ENCODE peak calls at places on chromosomes 7 and 10, in eight cellular contexts. One of them, this sample, is unnamed.

GRCh38 chr7:135375908-135376699 is 133.8 kb downstream of the CNOT4 start:
- DNase-seq in heart left ventricle: no peak
- DNase-seq in IMR-90: no peak
- DNase-seq in lower lobe of right lung: no peak
- DNase-seq in stomach: no peak
- DNase-seq in spleen: no peak
- DNase-seq in K562: no peak
- DNase-seq in tibial nerve: no peak
- DNase-seq in this sample: no peak

GRCh38 chr10:117457071-117457810 is 82.0 kb upstream of the PDZD8 start:
- DNase-seq in heart left ventricle: no peak
- DNase-seq in IMR-90: no peak
- DNase-seq in lower lobe of right lung: no peak
- DNase-seq in stomach: no peak
- DNase-seq in spleen: peak
- DNase-seq in K562: no peak
- DNase-seq in tibial nerve: no peak
- DNase-seq in this sample: no peak

GRCh38 chr10:52027055-52027454 is 287.0 kb upstream of the DKK1 start:
- DNase-seq in heart left ventricle: no peak
- DNase-seq in IMR-90: peak
- DNase-seq in lower lobe of right lung: no peak
- DNase-seq in stomach: no peak
- DNase-seq in spleen: no peak
- DNase-seq in K562: no peak
- DNase-seq in tibial nerve: no peak
- DNase-seq in this sample: no peak

GRCh38 chr10:3469639-3470020 is 297.0 kb upstream of the PITRM1 start:
- DNase-seq in heart left ventricle: no peak
- DNase-seq in IMR-90: no peak
- DNase-seq in lower lobe of right lung: no peak
- DNase-seq in stomach: no peak
- DNase-seq in spleen: no peak
- DNase-seq in K562: no peak
- DNase-seq in tibial nerve: no peak
- DNase-seq in this sample: no peak

GRCh38 chr7:140674356-140674800 is 1.6 kb downstream of the ADCK2 start:
- DNase-seq in heart left ventricle: no peak
- DNase-seq in IMR-90: no peak
- DNase-seq in lower lobe of right lung: peak
- DNase-seq in stomach: peak
- DNase-seq in spleen: peak
- DNase-seq in K562: no peak
- DNase-seq in tibial nerve: no peak
- DNase-seq in this sample: no peak

GRCh38 chr10:92074126-92074887 is 150.7 kb downstream of the BTAF1 start:
- DNase-seq in heart left ventricle: no peak
- DNase-seq in IMR-90: peak
- DNase-seq in lower lobe of right lung: no peak
- DNase-seq in stomach: no peak
- DNase-seq in spleen: no peak
- DNase-seq in K562: peak
- DNase-seq in tibial nerve: no peak
- DNase-seq in this sample: no peak

GRCh38 chr7:1671876-1672451 is 1.9 kb downstream of the ELFN1 start:
- DNase-seq in heart left ventricle: peak
- DNase-seq in IMR-90: no peak
- DNase-seq in lower lobe of right lung: peak
- DNase-seq in stomach: no peak
- DNase-seq in spleen: peak
- DNase-seq in K562: no peak
- DNase-seq in tibial nerve: no peak
- DNase-seq in this sample: peak

GRCh38 chr7:29255839-29256782 is 61.5 kb downstream of the CHN2 start:
- DNase-seq in heart left ventricle: no peak
- DNase-seq in IMR-90: no peak
- DNase-seq in lower lobe of right lung: no peak
- DNase-seq in stomach: no peak
- DNase-seq in spleen: no peak
- DNase-seq in K562: no peak
- DNase-seq in tibial nerve: no peak
- DNase-seq in this sample: no peak

GRCh38 chr10:122165492-122165832 is 105.6 kb upstream of the BTBD16 start:
- DNase-seq in heart left ventricle: no peak
- DNase-seq in IMR-90: no peak
- DNase-seq in lower lobe of right lung: no peak
- DNase-seq in stomach: no peak
- DNase-seq in spleen: no peak
- DNase-seq in K562: no peak
- DNase-seq in tibial nerve: no peak
- DNase-seq in this sample: no peak

GRCh38 chr7:124643196-124643850 is 122.3 kb downstream of the GPR37 start:
- DNase-seq in heart left ventricle: no peak
- DNase-seq in IMR-90: no peak
- DNase-seq in lower lobe of right lung: no peak
- DNase-seq in stomach: no peak
- DNase-seq in spleen: no peak
- DNase-seq in K562: no peak
- DNase-seq in tibial nerve: no peak
- DNase-seq in this sample: no peak

GRCh38 chr7:66505531-66506451 is 122.9 kb upstream of the KCTD7 start:
- DNase-seq in heart left ventricle: no peak
- DNase-seq in IMR-90: no peak
- DNase-seq in lower lobe of right lung: peak
- DNase-seq in stomach: peak
- DNase-seq in spleen: peak
- DNase-seq in K562: no peak
- DNase-seq in tibial nerve: no peak
- DNase-seq in this sample: no peak

GRCh38 chr10:95333997-95334792 is 43.4 kb upstream of the PDLIM1 start:
- DNase-seq in heart left ventricle: peak
- DNase-seq in IMR-90: peak
- DNase-seq in lower lobe of right lung: peak
- DNase-seq in stomach: peak
- DNase-seq in spleen: no peak
- DNase-seq in K562: peak
- DNase-seq in tibial nerve: peak
- DNase-seq in this sample: peak

GRCh38 chr10:43042503-43043341 is 34.1 kb upstream of the RET start:
- DNase-seq in heart left ventricle: no peak
- DNase-seq in IMR-90: no peak
- DNase-seq in lower lobe of right lung: peak
- DNase-seq in stomach: peak
- DNase-seq in spleen: no peak
- DNase-seq in K562: no peak
- DNase-seq in tibial nerve: no peak
- DNase-seq in this sample: peak

GRCh38 chr7:25696565-25696964 is 455.4 kb upstream of the NFE2L3 start:
- DNase-seq in heart left ventricle: no peak
- DNase-seq in IMR-90: no peak
- DNase-seq in lower lobe of right lung: no peak
- DNase-seq in stomach: no peak
- DNase-seq in spleen: no peak
- DNase-seq in K562: no peak
- DNase-seq in tibial nerve: no peak
- DNase-seq in this sample: no peak

GRCh38 chr10:48535416-48536225 is 69.3 kb downstream of the ARHGAP22 start:
- DNase-seq in heart left ventricle: no peak
- DNase-seq in IMR-90: no peak
- DNase-seq in lower lobe of right lung: no peak
- DNase-seq in stomach: peak
- DNase-seq in spleen: peak
- DNase-seq in K562: no peak
- DNase-seq in tibial nerve: no peak
- DNase-seq in this sample: no peak

GRCh38 chr7:1397491-1398327 is 61.6 kb downstream of the MICALL2 start:
- DNase-seq in heart left ventricle: no peak
- DNase-seq in IMR-90: peak
- DNase-seq in lower lobe of right lung: no peak
- DNase-seq in stomach: no peak
- DNase-seq in spleen: no peak
- DNase-seq in K562: no peak
- DNase-seq in tibial nerve: no peak
- DNase-seq in this sample: no peak

GRCh38 chr7:4642468-4643203 is 39.5 kb upstream of the FOXK1 start:
- DNase-seq in heart left ventricle: no peak
- DNase-seq in IMR-90: no peak
- DNase-seq in lower lobe of right lung: no peak
- DNase-seq in stomach: no peak
- DNase-seq in spleen: no peak
- DNase-seq in K562: no peak
- DNase-seq in tibial nerve: no peak
- DNase-seq in this sample: no peak

GRCh38 chr10:61313460-61313859 is 139.7 kb downstream of the TMEM26 start:
- DNase-seq in heart left ventricle: no peak
- DNase-seq in IMR-90: peak
- DNase-seq in lower lobe of right lung: no peak
- DNase-seq in stomach: no peak
- DNase-seq in spleen: no peak
- DNase-seq in K562: no peak
- DNase-seq in tibial nerve: no peak
- DNase-seq in this sample: no peak

GRCh38 chr7:130363156-130363847 is 17.0 kb upstream of the CPA1 start:
- DNase-seq in heart left ventricle: no peak
- DNase-seq in IMR-90: peak
- DNase-seq in lower lobe of right lung: no peak
- DNase-seq in stomach: no peak
- DNase-seq in spleen: no peak
- DNase-seq in K562: no peak
- DNase-seq in tibial nerve: no peak
- DNase-seq in this sample: no peak

GRCh38 chr7:5063698-5064097 is 18.0 kb downstream of the RBAK start:
- DNase-seq in heart left ventricle: no peak
- DNase-seq in IMR-90: no peak
- DNase-seq in lower lobe of right lung: no peak
- DNase-seq in stomach: no peak
- DNase-seq in spleen: no peak
- DNase-seq in K562: no peak
- DNase-seq in tibial nerve: no peak
- DNase-seq in this sample: no peak

GRCh38 chr7:93717217-93717900 is 142.8 kb upstream of the CALCR start:
- DNase-seq in heart left ventricle: no peak
- DNase-seq in IMR-90: no peak
- DNase-seq in lower lobe of right lung: no peak
- DNase-seq in stomach: no peak
- DNase-seq in spleen: no peak
- DNase-seq in K562: no peak
- DNase-seq in tibial nerve: no peak
- DNase-seq in this sample: no peak

GRCh38 chr7:16034353-16034752 is 347.9 kb upstream of the MEOX2 start:
- DNase-seq in heart left ventricle: no peak
- DNase-seq in IMR-90: peak
- DNase-seq in lower lobe of right lung: no peak
- DNase-seq in stomach: no peak
- DNase-seq in spleen: no peak
- DNase-seq in K562: no peak
- DNase-seq in tibial nerve: no peak
- DNase-seq in this sample: no peak

GRCh38 chr7:40836218-40836617 is 701.4 kb downstream of the SUGCT start:
- DNase-seq in heart left ventricle: no peak
- DNase-seq in IMR-90: peak
- DNase-seq in lower lobe of right lung: no peak
- DNase-seq in stomach: no peak
- DNase-seq in spleen: no peak
- DNase-seq in K562: no peak
- DNase-seq in tibial nerve: no peak
- DNase-seq in this sample: no peak

DNA sequence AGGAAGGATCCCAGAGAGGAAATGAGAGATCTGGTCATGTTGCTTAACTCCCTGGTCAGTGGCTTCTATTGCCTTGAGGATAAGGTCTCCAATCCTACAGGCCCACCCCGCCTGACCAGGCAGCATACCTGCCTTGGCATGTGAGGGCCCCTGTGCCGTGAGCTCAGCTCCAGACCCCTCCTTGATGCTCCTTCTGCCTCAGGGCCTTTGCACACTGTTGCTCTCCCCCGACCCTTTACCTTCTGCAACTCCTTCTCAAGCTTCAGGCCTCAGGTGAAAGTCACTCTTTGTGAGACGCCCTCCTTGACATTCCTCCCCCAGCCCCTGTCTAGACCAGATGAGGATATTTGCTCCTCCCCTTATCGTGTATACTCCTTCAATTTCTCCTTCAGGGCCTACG is 62.8 kb downstream of the FAM241B start:
- DNase-seq in heart left ventricle: no peak
- DNase-seq in IMR-90: no peak
- DNase-seq in lower lobe of right lung: no peak
- DNase-seq in stomach: no peak
- DNase-seq in spleen: no peak
- DNase-seq in K562: no peak
- DNase-seq in tibial nerve: no peak
- DNase-seq in this sample: no peak
- H3K4me3 ChIP-seq in heart left ventricle: no peak
- H3K4me3 ChIP-seq in IMR-90: no peak
- H3K4me3 ChIP-seq in lower lobe of right lung: no peak
- H3K4me3 ChIP-seq in stomach: no peak
- H3K4me3 ChIP-seq in spleen: no peak
- H3K4me3 ChIP-seq in K562: no peak
- H3K4me3 ChIP-seq in tibial nerve: no peak
- H3K4me3 ChIP-seq in this sample: no peak

GRCh38 chr10:12396093-12396492 is 46.7 kb downstream of the CAMK1D start:
- DNase-seq in heart left ventricle: no peak
- DNase-seq in IMR-90: no peak
- DNase-seq in lower lobe of right lung: no peak
- DNase-seq in stomach: no peak
- DNase-seq in spleen: no peak
- DNase-seq in K562: no peak
- DNase-seq in tibial nerve: no peak
- DNase-seq in this sample: no peak
- TF ChIP-seq CTCF in heart left ventricle: no peak
- TF ChIP-seq CTCF in IMR-90: no peak
- TF ChIP-seq CTCF in lower lobe of right lung: no peak
- TF ChIP-seq CTCF in stomach: no peak
- TF ChIP-seq CTCF in spleen: no peak
- TF ChIP-seq CTCF in K562: no peak
- TF ChIP-seq CTCF in tibial nerve: no peak
- TF ChIP-seq CTCF in this sample: no peak

DNA sequence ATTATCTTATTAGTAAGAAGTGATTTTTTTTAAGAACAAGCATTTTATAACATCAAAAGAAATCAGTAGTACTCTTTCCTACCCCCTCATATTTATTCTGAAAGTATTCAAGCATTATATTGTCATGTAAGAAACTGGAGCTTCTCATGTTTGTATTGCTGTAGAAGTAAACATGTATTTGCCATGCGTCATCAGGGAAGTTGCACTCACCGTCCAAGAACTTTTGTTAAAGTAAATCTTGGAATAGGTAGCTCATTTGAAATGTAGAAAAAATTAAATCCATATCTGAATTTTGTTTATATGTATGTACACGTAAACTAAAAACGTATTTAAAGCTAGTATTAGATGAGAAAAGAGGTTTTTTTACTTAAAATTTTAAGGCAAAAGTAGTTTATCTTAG is 96.8 kb downstream of the PTEN start:
- DNase-seq in heart left ventricle: no peak
- DNase-seq in IMR-90: peak
- DNase-seq in lower lobe of right lung: no peak
- DNase-seq in stomach: no peak
- DNase-seq in spleen: no peak
- DNase-seq in K562: no peak
- DNase-seq in tibial nerve: no peak
- DNase-seq in this sample: no peak
- H3K4me3 ChIP-seq in heart left ventricle: no peak
- H3K4me3 ChIP-seq in IMR-90: no peak
- H3K4me3 ChIP-seq in lower lobe of right lung: no peak
- H3K4me3 ChIP-seq in stomach: no peak
- H3K4me3 ChIP-seq in spleen: no peak
- H3K4me3 ChIP-seq in K562: no peak
- H3K4me3 ChIP-seq in tibial nerve: no peak
- H3K4me3 ChIP-seq in this sample: no peak

GRCh38 chr10:1581189-1581588 is 156.1 kb downstream of the ADARB2 start:
- DNase-seq in heart left ventricle: peak
- DNase-seq in IMR-90: no peak
- DNase-seq in lower lobe of right lung: no peak
- DNase-seq in stomach: no peak
- DNase-seq in spleen: no peak
- DNase-seq in K562: peak
- DNase-seq in tibial nerve: no peak
- DNase-seq in this sample: no peak
- TF ChIP-seq CTCF in heart left ventricle: no peak
- TF ChIP-seq CTCF in IMR-90: no peak
- TF ChIP-seq CTCF in lower lobe of right lung: no peak
- TF ChIP-seq CTCF in stomach: no peak
- TF ChIP-seq CTCF in spleen: no peak
- TF ChIP-seq CTCF in K562: peak
- TF ChIP-seq CTCF in tibial nerve: no peak
- TF ChIP-seq CTCF in this sample: no peak